ENCODE peak calls at places on chromosome 11, in seven cellular contexts. J, B, H, U, G, C and I are unnamed samples.
A peak's percentile ranks its signal among the peaks of the same experiment; 100 is the strongest.

GRCh38 chr11:95520765-95521542 is 268.6 kb downstream of the FAM76B start:
- DNase-seq in J (no peak), U (no peak), C (no peak), H (no peak), B (peak; percentile 42), G (no peak), I (no peak)

GRCh38 chr11:70799386-70799785 is 401.1 kb downstream of the CTTN start:
- DNase-seq in H (no peak), C (no peak), G (peak; percentile 14), U (no peak), J (no peak), B (no peak), I (no peak)

GRCh38 chr11:47991266-47991830 is 11.0 kb downstream of the PTPRJ start:
- DNase-seq in G (no peak), B (peak; percentile 31), H (no peak), U (peak; percentile 55), J (no peak), C (no peak), I (no peak)

GRCh38 chr11:58392741-58393140 is 13.9 kb downstream of the OR5B3 start:
- DNase-seq in B (no peak), U (no peak), H (no peak), G (no peak), C (no peak), J (no peak), I (no peak)

GRCh38 chr11:106706355-106706754 is 311.9 kb downstream of the GUCY1A2 start:
- DNase-seq in G (peak; percentile 83), C (no peak), B (no peak), U (no peak), H (no peak), J (no peak), I (no peak)

GRCh38 chr11:116078101-116078561 is 573.9 kb upstream of the CADM1 start:
- DNase-seq in C (no peak), G (no peak), J (no peak), H (no peak), U (no peak), B (peak; percentile 52), I (no peak)

GRCh38 chr11:2122222-2122906 is 16.8 kb downstream of the IGF2 start:
- DNase-seq in U (no peak), J (no peak), H (no peak), C (peak; percentile 45), G (peak; percentile 55), B (peak; percentile 69), I (no peak)

GRCh38 chr11:27619039-27619438 is 81.2 kb downstream of the BDNF start:
- DNase-seq in J (no peak), B (no peak), H (no peak), C (no peak), U (no peak), G (no peak), I (no peak)

GRCh38 chr11:59199546-59200420 is 12.9 kb downstream of the MPEG1 start:
- DNase-seq in B (no peak), G (no peak), C (no peak), U (no peak), J (no peak), H (no peak), I (no peak)

GRCh38 chr11:66428933-66429332 is 8.1 kb downstream of the NPAS4 start:
- DNase-seq in G (no peak), U (no peak), B (no peak), C (no peak), H (no peak), J (no peak), I (no peak)

GRCh38 chr11:93541884-93542752 is 1.1 kb downstream of the SMCO4 start:
- DNase-seq in C (peak; percentile 78), B (peak; percentile 72), H (peak; percentile 24), U (peak; percentile 68), J (peak; percentile 28), G (peak; percentile 66), I (no peak)

GRCh38 chr11:57638005-57638760 is 11.5 kb downstream of the YPEL4 start:
- DNase-seq in B (peak; percentile 97), H (no peak), C (peak; percentile 90), J (no peak), G (peak; percentile 87), U (peak; percentile 72), I (peak; percentile 74)